ENCODE peak calls at places on chromosome 5, in five cellular contexts. U is CD8-positive, alpha-beta memory T cell; R is aorta; J is tibial nerve; S is coronary artery. B is an unnamed sample.

GRCh38 chr5:151156732-151157402 is 712 bp downstream of the ANXA6 start:
- DNase-seq in U (no peak), S (no peak), J (no peak), R (no peak), B (no peak)

GRCh38 chr5:72292411-72292810 is 27.6 kb downstream of the MRPS27 start:
- DNase-seq in U (no peak), S (no peak), J (no peak), R (no peak), B (no peak)

GRCh38 chr5:82364497-82364896 is 86.3 kb upstream of the RPS23 start:
- DNase-seq in S (no peak), J (no peak), U (no peak), R (no peak), B (no peak)

GRCh38 chr5:89204766-89205165 is 321.8 kb upstream of the MEF2C start:
- DNase-seq in J (no peak), R (no peak), U (no peak), S (no peak), B (no peak)

GRCh38 chr5:10789021-10789420 is 28.0 kb upstream of the DAP start:
- DNase-seq in S (no peak), R (no peak), J (no peak), U (no peak), B (no peak)

GRCh38 chr5:90873033-90873517 is 314.5 kb downstream of the ADGRV1 start:
- DNase-seq in R (no peak), U (no peak), J (no peak), S (no peak), B (no peak)

GRCh38 chr5:79963261-79963977 is 27.6 kb downstream of the MTX3 start:
- DNase-seq in S (no peak), U (no peak), R (no peak), J (no peak), B (no peak)

GRCh38 chr5:72559866-72560766 is 52.9 kb upstream of the ZNF366 start:
- DNase-seq in J (no peak), R (no peak), U (no peak), S (no peak), B (no peak)

GRCh38 chr5:171336486-171337206 is 27.6 kb downstream of the TLX3 start:
- DNase-seq in S (no peak), R (no peak), J (no peak), U (no peak), B (peak)

GRCh38 chr5:6948562-6948961 is 235.3 kb downstream of the TENT4A start:
- DNase-seq in S (no peak), J (no peak), R (no peak), U (no peak), B (no peak)

GRCh38 chr5:175378444-175379028 is 65.4 kb downstream of the DRD1 start:
- DNase-seq in U (no peak), S (no peak), R (no peak), J (no peak), B (no peak)

GRCh38 chr5:103057208-103058130 is 62.5 kb downstream of the GIN1 start:
- DNase-seq in U (no peak), S (no peak), J (no peak), R (no peak), B (no peak)

GRCh38 chr5:64628901-64629300 is 61.4 kb upstream of the SHISAL2B start:
- DNase-seq in R (no peak), S (no peak), U (no peak), J (no peak), B (no peak)

GRCh38 chr5:54313311-54314270 is 3.2 kb upstream of the ARL15 start:
- DNase-seq in S (no peak), R (no peak), U (no peak), J (no peak), B (no peak)

GRCh38 chr5:9166202-9167147 is 379.4 kb downstream of the SEMA5A start:
- DNase-seq in R (no peak), J (no peak), S (no peak), U (no peak), B (no peak)

GRCh38 chr5:98414938-98415337 is 358.5 kb upstream of the RGMB start:
- DNase-seq in R (no peak), S (no peak), J (no peak), U (no peak), B (no peak)

GRCh38 chr5:42770003-42770402 is 13.4 kb downstream of the CCDC152 start:
- DNase-seq in U (no peak), S (no peak), J (no peak), R (no peak), B (no peak)

GRCh38 chr5:42691413-42691861 is 65.2 kb upstream of the CCDC152 start:
- DNase-seq in S (no peak), R (no peak), U (no peak), J (no peak), B (no peak)

GRCh38 chr5:32679218-32679617 is 31.9 kb upstream of the NPR3 start:
- DNase-seq in S (no peak), R (no peak), J (no peak), U (no peak), B (no peak)

GRCh38 chr5:7078901-7079300 is 317.0 kb upstream of the ADCY2 start:
- DNase-seq in U (no peak), J (no peak), R (no peak), S (no peak), B (no peak)

GRCh38 chr5:33306758-33307157 is 134.0 kb upstream of the TARS1 start:
- DNase-seq in R (no peak), J (no peak), U (no peak), S (no peak), B (no peak)

GRCh38 chr5:149434162-149435014 is 55.3 kb upstream of the IL17B start:
- DNase-seq in U (peak), J (peak), R (peak), S (no peak), B (no peak)

GRCh38 chr5:111262153-111262552 is 38.0 kb downstream of the CAMK4 start:
- DNase-seq in U (no peak), J (no peak), R (no peak), S (no peak), B (no peak)

GRCh38 chr5:74139589-74139988 is 500.9 kb downstream of the ENC1 start:
- DNase-seq in U (no peak), R (no peak), J (no peak), S (no peak), B (no peak)

GRCh38 chr5:93575466-93575865 is 5.6 kb downstream of the NR2F1-AS1 start:
- DNase-seq in J (no peak), R (no peak), S (no peak), U (no peak), B (no peak)

GRCh38 chr5:126868961-126869451 is 92.1 kb downstream of the LMNB1 start:
- DNase-seq in S (no peak), U (peak), R (no peak), J (no peak), B (no peak)

GRCh38 chr5:62093981-62094380 is 212.0 kb upstream of the KIF2A start:
- DNase-seq in J (no peak), U (no peak), R (no peak), S (no peak), B (no peak)

GRCh38 chr5:133873454-133873853 is 95.0 kb downstream of the C5orf15 start:
- DNase-seq in S (no peak), R (no peak), J (no peak), U (no peak), B (no peak)

GRCh38 chr5:54296386-54296785 is 14.0 kb downstream of the ARL15 start:
- DNase-seq in S (no peak), J (no peak), R (no peak), U (no peak), B (no peak)

GRCh38 chr5:88770290-88771257 is 112.4 kb downstream of the MEF2C start:
- DNase-seq in S (no peak), R (no peak), U (no peak), J (no peak), B (no peak)

GRCh38 chr5:173872887-173873286 is 15.3 kb upstream of the CPEB4 start:
- DNase-seq in J (no peak), U (no peak), S (no peak), R (no peak), B (no peak)
- H3K27ac ChIP-seq in J (peak), U (no peak), S (no peak), R (no peak), B (peak)

DNA sequence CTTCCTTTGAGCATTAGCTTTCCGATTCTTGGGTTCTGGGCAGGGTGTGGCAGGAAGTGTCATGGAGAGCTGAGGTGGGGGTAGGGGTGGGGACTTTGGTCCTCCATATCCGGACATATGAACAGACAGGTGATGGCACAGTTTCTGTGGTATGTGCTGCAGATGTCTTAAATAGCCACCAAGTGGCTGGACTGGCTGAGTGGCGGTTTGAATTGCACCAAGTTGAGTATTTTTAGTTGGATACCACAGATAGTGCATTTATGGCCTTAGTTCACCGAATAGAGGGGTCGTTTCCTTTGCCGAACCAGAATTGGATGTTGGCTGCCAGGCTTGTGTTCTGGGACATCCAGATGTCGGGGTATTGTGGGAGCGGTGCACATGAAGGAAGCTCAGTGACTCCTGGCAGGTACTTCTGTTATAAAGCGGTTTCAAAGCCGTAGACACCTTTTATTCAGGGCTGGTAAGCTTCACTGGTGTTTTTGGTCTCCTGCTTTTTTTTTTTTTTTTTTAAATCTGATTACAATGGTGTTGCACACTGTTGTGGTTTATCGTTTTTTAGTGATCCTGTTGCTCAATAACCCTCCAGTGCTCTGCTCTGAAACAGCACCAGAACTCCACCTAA is 15.1 kb upstream of the TNFAIP8 start:
- DNase-seq in R (no peak), J (no peak), S (no peak), U (peak), B (no peak)
- H3K27ac ChIP-seq in R (no peak), J (no peak), S (no peak), U (peak), B (no peak)

GRCh38 chr5:17305024-17305423 is 87.6 kb downstream of the BASP1 start:
- DNase-seq in S (no peak), J (no peak), R (no peak), U (no peak), B (no peak)
- H3K27ac ChIP-seq in S (peak), J (no peak), R (peak), U (no peak), B (no peak)

GRCh38 chr5:119388619-119389190 is 32.9 kb downstream of the TNFAIP8 start:
- DNase-seq in R (no peak), S (no peak), J (no peak), U (no peak), B (no peak)
- H3K27ac ChIP-seq in R (no peak), S (peak), J (peak), U (no peak), B (no peak)

GRCh38 chr5:675111-675875 is 17.9 kb downstream of the TPPP start:
- DNase-seq in R (peak), J (no peak), S (peak), U (no peak), B (peak)
- H3K27ac ChIP-seq in R (no peak), J (no peak), S (no peak), U (no peak), B (no peak)

GRCh38 chr5:139027150-139027549 is 152.0 kb upstream of the LRRTM2 start:
- DNase-seq in S (no peak), J (no peak), U (no peak), R (no peak), B (no peak)
- H3K27ac ChIP-seq in S (no peak), J (peak), U (no peak), R (peak), B (no peak)

DNA sequence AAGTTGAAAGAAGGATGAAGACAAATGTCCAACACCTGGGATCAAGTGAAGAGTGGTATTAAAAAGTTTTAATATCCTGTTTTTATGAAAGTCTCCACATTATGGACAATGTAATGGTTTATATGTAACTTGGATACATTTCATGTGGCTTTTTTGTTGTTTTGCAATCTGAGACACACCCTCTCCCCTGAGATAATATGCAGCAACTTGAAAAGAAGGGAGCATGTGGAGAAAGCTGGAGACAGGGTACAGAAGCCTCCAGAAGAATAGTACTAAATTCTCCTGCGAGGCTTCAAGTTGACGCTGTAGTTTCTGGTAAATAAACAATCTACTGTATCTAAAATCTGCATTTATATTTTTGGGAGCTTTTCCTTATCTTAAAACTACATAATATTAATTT is 47.1 kb downstream of the VCAN start:
- DNase-seq in U (no peak), S (no peak), R (no peak), J (no peak), B (no peak)
- H3K27ac ChIP-seq in U (no peak), S (no peak), R (no peak), J (no peak), B (no peak)

GRCh38 chr5:168324864-168325615 is 33.6 kb downstream of the WWC1 start:
- DNase-seq in J (no peak), R (no peak), U (no peak), S (no peak), B (no peak)
- H3K27ac ChIP-seq in J (no peak), R (no peak), U (no peak), S (no peak), B (peak)

GRCh38 chr5:143356855-143357254 is 46.6 kb downstream of the NR3C1 start:
- DNase-seq in U (no peak), S (no peak), J (no peak), R (no peak), B (no peak)
- H3K27ac ChIP-seq in U (no peak), S (no peak), J (peak), R (no peak), B (no peak)